ENCODE peak calls at places on chromosomes 16 and 17, in four cellular contexts. Z, G, W and I are unnamed samples. For H3K4me1, the result is how much of the 10 kb centered on the place peaks cover.

GRCh38 chr16:65200374-65200773 is 78.5 kb upstream of the CDH11 start:
- DNase-seq in W (no peak), Z (no peak), G (no peak), I (no peak)

GRCh38 chr16:48489376-48489775 is 104.2 kb upstream of the SIAH1 start:
- DNase-seq in W (no peak), G (no peak), Z (no peak), I (no peak)

GRCh38 chr16:82991435-82991834 is 364.7 kb downstream of the CDH13 start:
- DNase-seq in W (no peak), G (no peak), Z (no peak), I (no peak)

GRCh38 chr16:27434141-27435051 is 32.4 kb downstream of the IL21R start:
- DNase-seq in W (no peak), G (no peak), Z (no peak), I (no peak)

GRCh38 chr17:75181608-75182318 is 996 bp downstream of the SUMO2 start:
- DNase-seq in G (no peak), Z (no peak), W (peak), I (peak)

GRCh38 chr16:86575754-86576557 is 2.4 kb upstream of the FOXL1 start:
- DNase-seq in W (peak), G (no peak), Z (peak), I (peak)

GRCh38 chr16:80277182-80277581 is 263.6 kb upstream of the DYNLRB2 start:
- DNase-seq in W (peak), Z (no peak), G (no peak), I (no peak)

GRCh38 chr16:17304124-17304813 is 166.5 kb downstream of the XYLT1 start:
- DNase-seq in Z (peak), W (no peak), G (no peak), I (no peak)

GRCh38 chr16:52991572-52991971 is 61.1 kb downstream of the CHD9NB start:
- DNase-seq in W (no peak), G (no peak), Z (no peak), I (no peak)

GRCh38 chr17:81480140-81480917 is 32.3 kb downstream of the ACTG1 start:
- DNase-seq in Z (peak), G (no peak), W (peak), I (no peak)

GRCh38 chr16:57262841-57263584 is 18.0 kb downstream of the ARL2BP start:
- DNase-seq in W (no peak), G (no peak), Z (no peak), I (no peak)

GRCh38 chr17:48027322-48027981 is 10.1 kb downstream of the COPZ2 start:
- DNase-seq in Z (no peak), W (no peak), G (no peak), I (no peak)

GRCh38 chr17:55301521-55302406 is 37.0 kb downstream of the HLF start:
- DNase-seq in W (no peak), G (no peak), Z (no peak), I (no peak)

GRCh38 chr16:85350146-85350728 is 238.0 kb upstream of the CIBAR2 start:
- DNase-seq in Z (no peak), W (no peak), G (no peak), I (no peak)

GRCh38 chr17:80285237-80285920 is 24.7 kb downstream of the RNF213 start:
- DNase-seq in Z (no peak), W (no peak), G (no peak), I (no peak)

GRCh38 chr17:78107457-78107856 is 21.1 kb downstream of the TMC6 start:
- DNase-seq in G (no peak), W (no peak), Z (peak), I (no peak)

GRCh38 chr17:21357281-21357680 is 18.9 kb upstream of the KCNJ12 start:
- DNase-seq in G (no peak), Z (no peak), W (no peak), I (no peak)

GRCh38 chr16:84418056-84418849 is 49.9 kb downstream of the ATP2C2 start:
- DNase-seq in Z (no peak), G (no peak), W (no peak), I (no peak)

GRCh38 chr17:49723423-49723822 is 15.7 kb upstream of the SLC35B1 start:
- DNase-seq in Z (no peak), W (no peak), G (no peak), I (no peak)

GRCh38 chr17:79631640-79632431 is 21.0 kb upstream of the RBFOX3 start:
- DNase-seq in G (no peak), W (no peak), Z (no peak), I (no peak)

GRCh38 chr16:85924675-85925074 is 25.7 kb downstream of the IRF8 start:
- DNase-seq in G (no peak), Z (no peak), W (no peak), I (no peak)

GRCh38 chr16:88108762-88109161 is 157.5 kb downstream of the BANP start:
- DNase-seq in Z (no peak), W (no peak), G (no peak), I (no peak)

GRCh38 chr17:78176548-78177025 is 8.2 kb downstream of the SYNGR2 start:
- DNase-seq in G (no peak), W (peak), Z (peak), I (peak)

GRCh38 chr17:19415311-19415710 is 4.3 kb downstream of the RNF112 start:
- DNase-seq in Z (no peak), W (no peak), G (no peak), I (no peak)

GRCh38 chr16:21167360-21167759 is 8.9 kb downstream of the LDAF1 start:
- DNase-seq in W (no peak), Z (peak), G (no peak), I (no peak)

GRCh38 chr16:64089697-64090096 is 1032.2 kb downstream of the CDH11 start:
- DNase-seq in W (no peak), G (no peak), Z (peak), I (peak)

GRCh38 chr17:32350662-32351418 is 883 bp downstream of the ZNF207 start:
- DNase-seq in G (no peak), W (no peak), Z (peak), I (peak)

GRCh38 chr17:45923511-45924268 is 29.3 kb downstream of the MAPT start:
- DNase-seq in Z (peak), G (no peak), W (no peak), I (no peak)

GRCh38 chr16:3007957-3008748 is 4.6 kb upstream of the CLDN9 start:
- DNase-seq in W (peak), G (no peak), Z (no peak), I (no peak)

GRCh38 chr16:80341242-80341641 is 199.6 kb upstream of the DYNLRB2 start:
- DNase-seq in Z (no peak), G (no peak), W (no peak), I (no peak)

DNA sequence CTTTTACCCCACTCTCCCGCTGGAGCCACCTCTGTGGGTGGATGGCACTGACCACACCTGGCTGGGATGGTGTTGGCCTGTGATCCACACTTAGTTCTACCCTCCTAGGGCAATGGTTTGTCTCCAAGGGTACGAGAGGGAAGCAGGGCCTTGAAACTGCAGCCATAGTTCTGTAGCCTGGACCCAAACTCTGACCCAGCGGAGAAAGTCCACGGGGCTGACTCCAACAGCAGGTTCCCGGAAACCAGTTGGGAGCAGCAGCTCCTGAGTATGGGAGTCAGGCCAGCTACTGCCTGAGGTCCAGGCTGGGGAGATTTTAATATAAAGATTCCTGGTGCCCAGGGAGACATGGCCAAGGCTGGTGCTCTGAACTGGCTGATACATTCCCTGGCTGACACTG is 23.6 kb upstream of the MTSS2 start:
- DNase-seq in Z (no peak), W (no peak), G (no peak), I (no peak)
- H3K4me1 ChIP-seq in Z (under half), W (under half), G (under half), I (under half)

GRCh38 chr16:9499921-9500593 is 408.6 kb downstream of the HAPSTR1 start:
- DNase-seq in G (no peak), W (no peak), Z (no peak), I (no peak)
- TF ChIP-seq FOS in G (no peak), W (no peak), Z (no peak), I (no peak)

GRCh38 chr17:41013606-41014005 is 4.7 kb upstream of the KRTAP3-1 start:
- DNase-seq in G (no peak), W (no peak), Z (peak), I (no peak)
- H3K4me1 ChIP-seq in G (under half), W (under half), Z (under half), I (under half)

GRCh38 chr16:1825864-1826690 is 548 bp downstream of the HAGH start:
- DNase-seq in G (no peak), W (no peak), Z (peak), I (peak)

GRCh38 chr16:1826691-1827573 is at the start of the genes FAHD1 and HAGH:
- DNase-seq in G (peak), W (peak), Z (peak), I (peak)

GRCh38 chr16:1831537-1832075 is 4.6 kb downstream of the FAHD1 start:
- DNase-seq in W (no peak), G (no peak), Z (no peak), I (no peak)

GRCh38 chr16:1830213-1830612 is 3.2 kb downstream of the FAHD1 start:
- DNase-seq in Z (no peak), G (no peak), W (no peak), I (no peak)

DNA sequence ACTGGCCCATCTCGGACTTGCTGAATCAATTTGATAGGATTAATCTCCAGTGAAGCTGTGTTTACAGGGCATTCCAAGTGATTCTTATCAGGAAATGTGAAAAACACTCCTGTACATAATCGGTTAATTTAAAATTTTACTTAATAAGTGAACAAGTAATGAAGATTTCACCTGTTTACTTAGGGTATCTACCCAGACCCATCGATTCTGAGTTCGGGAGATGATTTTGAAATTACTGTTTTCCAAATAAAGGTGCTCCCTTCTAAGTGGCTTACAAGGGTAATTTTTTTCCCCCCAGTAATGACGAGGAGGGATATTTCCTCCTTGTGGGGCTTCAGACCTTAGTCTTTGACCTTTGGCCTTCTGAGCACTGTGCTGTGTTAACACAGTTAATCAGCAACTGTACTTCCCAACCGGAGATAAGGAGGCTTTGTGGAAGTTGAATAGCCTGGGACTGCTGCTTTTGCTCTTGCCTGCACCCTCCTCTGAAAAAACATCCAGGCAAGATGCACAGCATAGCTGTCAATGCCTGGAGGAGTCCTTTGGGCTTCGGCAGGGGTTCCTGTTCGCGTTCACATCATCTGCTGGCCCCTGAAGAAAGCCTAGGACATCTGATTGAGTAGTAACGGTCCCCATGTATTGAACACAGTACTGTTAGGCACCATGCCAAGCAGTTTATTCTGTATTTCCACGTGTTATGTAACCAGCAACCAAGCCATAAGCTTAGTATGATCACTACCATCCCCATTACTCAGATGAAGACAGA is 1.8 kb downstream of the FAHD1 start:
- DNase-seq in W (no peak), G (no peak), Z (no peak), I (no peak)
- TF ChIP-seq FOS in W (no peak), G (no peak), Z (no peak), I (no peak)

GRCh38 chr17:65181237-65182061 is 44.3 kb downstream of the RGS9 start:
- DNase-seq in G (peak), W (no peak), Z (no peak), I (no peak)

GRCh38 chr17:65176646-65177409 is 39.7 kb downstream of the RGS9 start:
- DNase-seq in G (no peak), Z (no peak), W (no peak), I (no peak)

GRCh38 chr17:65174974-65175373 is 37.8 kb downstream of the RGS9 start:
- DNase-seq in Z (no peak), G (no peak), W (no peak), I (no peak)

GRCh38 chr17:65175952-65176351 is 38.8 kb downstream of the RGS9 start:
- DNase-seq in G (no peak), W (no peak), Z (no peak), I (no peak)

GRCh38 chr17:65177901-65178300 is 40.7 kb downstream of the RGS9 start:
- DNase-seq in W (no peak), Z (peak), G (no peak), I (peak)
- H3K4me1 ChIP-seq in W (under half), Z (under half), G (half or more), I (under half)

GRCh38 chr17:40068584-40068916 is 5.8 kb downstream of the THRA start:
- DNase-seq in Z (no peak), W (no peak), G (no peak), I (no peak)

GRCh38 chr17:40068917-40069750 is 6.4 kb downstream of the THRA start:
- DNase-seq in W (peak), G (peak), Z (peak), I (peak)

GRCh38 chr17:40070644-40070894 is 7.8 kb downstream of the THRA start:
- DNase-seq in W (no peak), Z (no peak), G (no peak), I (no peak)

GRCh38 chr17:40070895-40071719 is 8.3 kb downstream of the THRA start:
- DNase-seq in Z (no peak), G (no peak), W (peak), I (no peak)

DNA sequence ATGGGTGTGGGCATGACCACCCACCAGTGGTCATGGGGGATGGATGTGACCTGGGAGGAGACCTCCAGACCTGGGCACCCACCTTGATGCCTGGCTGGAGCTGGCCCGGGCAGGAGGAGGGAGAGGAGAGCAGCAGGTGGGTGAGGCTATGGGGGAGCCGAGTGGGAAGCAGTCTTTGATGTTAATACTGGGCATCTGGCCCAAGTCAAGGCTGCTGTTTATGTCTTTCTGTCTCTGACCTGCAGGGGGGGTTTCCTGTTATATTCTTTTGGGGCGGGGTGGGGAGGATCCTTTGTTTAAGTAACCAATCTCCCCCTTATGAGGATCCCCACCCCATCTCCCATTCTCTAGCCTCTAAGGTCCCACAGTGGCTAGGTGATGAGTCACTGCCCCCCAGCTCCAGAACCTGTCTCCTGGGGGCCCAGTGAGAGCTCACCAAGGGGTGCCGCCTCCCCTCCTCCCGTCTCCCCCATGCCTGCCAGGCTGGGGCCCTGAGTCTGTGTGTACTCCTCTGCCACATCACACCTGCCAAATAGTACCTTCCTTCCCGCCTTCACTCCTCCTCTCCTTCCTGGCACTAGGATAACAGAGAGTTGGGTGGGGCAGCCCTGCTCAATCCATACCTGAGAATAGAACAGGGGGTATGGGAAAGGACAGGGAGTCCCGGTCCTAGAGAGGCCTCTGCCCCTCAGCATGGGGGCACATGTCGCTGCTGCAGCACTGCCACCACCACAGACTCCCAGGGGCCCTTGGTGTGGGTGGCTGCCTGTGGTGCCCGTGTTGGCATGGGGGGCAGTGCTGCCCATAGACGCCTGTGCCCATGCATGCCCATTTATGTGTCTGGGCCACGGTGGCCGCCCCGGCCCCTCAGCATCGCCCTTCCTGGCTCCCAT is 7.2 kb downstream of the THRA start:
- DNase-seq in W (peak), G (no peak), Z (peak), I (peak)
- TF ChIP-seq FOS in W (no peak), G (no peak), Z (no peak), I (no peak)

GRCh38 chr17:41915020-41915419 is 3.7 kb downstream of the ACLY start:
- DNase-seq in G (no peak), W (no peak), Z (no peak), I (no peak)

GRCh38 chr17:41914358-41914766 is 4.4 kb downstream of the ACLY start:
- DNase-seq in Z (peak), W (no peak), G (no peak), I (no peak)

GRCh38 chr17:41917192-41917591 is 1.6 kb downstream of the ACLY start:
- DNase-seq in W (no peak), Z (peak), G (no peak), I (peak)

GRCh38 chr17:41913798-41914197 is 5.0 kb downstream of the ACLY start:
- DNase-seq in G (no peak), W (no peak), Z (no peak), I (no peak)

DNA sequence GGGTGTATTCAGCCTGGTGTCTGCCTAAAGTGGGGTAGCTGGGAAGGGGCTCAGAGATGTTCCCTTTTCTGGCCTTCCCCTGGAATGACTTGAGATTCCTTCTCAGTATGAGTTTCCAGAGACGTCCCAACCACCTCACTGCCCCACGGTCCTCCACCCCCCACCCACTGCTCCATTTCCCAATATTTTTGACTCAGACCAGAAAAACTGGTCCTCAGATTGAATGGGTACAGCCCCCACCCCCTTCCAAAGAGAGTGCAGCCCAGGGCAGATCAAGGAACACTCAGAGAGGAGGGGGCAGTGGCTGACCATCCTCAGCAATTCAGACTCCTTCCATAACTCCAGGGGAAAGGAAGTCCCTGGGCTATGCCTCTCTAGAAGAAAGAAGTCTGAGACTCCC is 3.2 kb downstream of the ACLY start:
- DNase-seq in Z (no peak), G (no peak), W (no peak), I (no peak)
- H3K4me1 ChIP-seq in Z (under half), G (under half), W (under half), I (under half)

GRCh38 chr16:49978569-49979326 is 46.3 kb upstream of the CNEP1R1 start:
- DNase-seq in W (no peak), Z (no peak), G (no peak), I (no peak)

GRCh38 chr16:49977427-49977826 is 47.6 kb upstream of the CNEP1R1 start:
- DNase-seq in Z (no peak), G (no peak), W (no peak), I (no peak)

DNA sequence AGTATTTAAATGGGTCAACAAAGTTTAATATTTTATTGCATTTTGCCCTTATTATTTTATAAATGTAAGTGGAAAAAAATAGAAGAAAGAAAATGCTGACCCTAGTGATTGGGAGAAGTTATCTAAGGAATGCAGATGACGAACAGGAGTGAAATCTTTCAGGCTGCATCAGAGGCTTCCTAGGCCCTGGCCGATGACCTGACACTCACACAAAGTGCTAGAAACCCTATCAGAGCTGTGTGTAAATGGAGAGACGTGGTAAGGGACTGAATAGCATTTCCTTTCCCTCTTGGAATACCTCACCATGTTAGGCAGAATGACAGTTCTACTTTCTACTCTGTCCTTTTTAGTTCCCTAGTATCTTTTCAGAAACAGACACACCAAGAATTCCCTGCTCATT is 44.9 kb upstream of the CNEP1R1 start:
- DNase-seq in W (no peak), Z (peak), G (no peak), I (no peak)
- TF ChIP-seq FOS in W (no peak), Z (no peak), G (no peak), I (no peak)